ENCODE peak calls at places on chromosome 22, in seven cellular contexts. One of them, this sample, is unnamed.

GRCh38 chr22:49372530-49373288 is 455.0 kb downstream of the BRD1 start:
- DNase-seq in AG09319: no peak
- DNase-seq in mammary epithelial cell: no peak
- DNase-seq in heart right ventricle: no peak
- DNase-seq in progenitor cell of endocrine pancreas: no peak
- DNase-seq in left lung: no peak
- DNase-seq in H9: peak
- DNase-seq in this sample: no peak

GRCh38 chr22:46044718-46045458 is 67.9 kb upstream of the WNT7B start:
- DNase-seq in AG09319: no peak
- DNase-seq in mammary epithelial cell: no peak
- DNase-seq in heart right ventricle: no peak
- DNase-seq in progenitor cell of endocrine pancreas: peak
- DNase-seq in left lung: peak
- DNase-seq in H9: no peak
- DNase-seq in this sample: no peak

GRCh38 chr22:44181033-44181911 is 547 bp downstream of the PARVG start:
- DNase-seq in AG09319: no peak
- DNase-seq in mammary epithelial cell: no peak
- DNase-seq in heart right ventricle: no peak
- DNase-seq in progenitor cell of endocrine pancreas: no peak
- DNase-seq in left lung: peak
- DNase-seq in H9: no peak
- DNase-seq in this sample: no peak

GRCh38 chr22:29311468-29312217 is 3.9 kb downstream of the RASL10A start:
- DNase-seq in AG09319: no peak
- DNase-seq in mammary epithelial cell: no peak
- DNase-seq in heart right ventricle: peak
- DNase-seq in progenitor cell of endocrine pancreas: no peak
- DNase-seq in left lung: peak
- DNase-seq in H9: no peak
- DNase-seq in this sample: no peak

GRCh38 chr22:45298934-45299505 is 10.7 kb upstream of the FAM118A start:
- DNase-seq in AG09319: no peak
- DNase-seq in mammary epithelial cell: no peak
- DNase-seq in heart right ventricle: no peak
- DNase-seq in progenitor cell of endocrine pancreas: no peak
- DNase-seq in left lung: no peak
- DNase-seq in H9: peak
- DNase-seq in this sample: no peak

GRCh38 chr22:49186756-49187155 is 640.9 kb downstream of the BRD1 start:
- DNase-seq in AG09319: no peak
- DNase-seq in mammary epithelial cell: no peak
- DNase-seq in heart right ventricle: no peak
- DNase-seq in progenitor cell of endocrine pancreas: no peak
- DNase-seq in left lung: peak
- DNase-seq in H9: no peak
- DNase-seq in this sample: no peak

GRCh38 chr22:27593378-27593777 is 208.2 kb downstream of the MN1 start:
- DNase-seq in AG09319: no peak
- DNase-seq in mammary epithelial cell: no peak
- DNase-seq in heart right ventricle: no peak
- DNase-seq in progenitor cell of endocrine pancreas: no peak
- DNase-seq in left lung: no peak
- DNase-seq in H9: no peak
- DNase-seq in this sample: no peak

GRCh38 chr22:42617155-42617983 is 2.7 kb upstream of the POLDIP3 start:
- DNase-seq in AG09319: no peak
- DNase-seq in mammary epithelial cell: no peak
- DNase-seq in heart right ventricle: no peak
- DNase-seq in progenitor cell of endocrine pancreas: no peak
- DNase-seq in left lung: no peak
- DNase-seq in H9: peak
- DNase-seq in this sample: no peak

GRCh38 chr22:19498154-19498865 is 18.6 kb downstream of the CDC45 start:
- DNase-seq in AG09319: no peak
- DNase-seq in mammary epithelial cell: no peak
- DNase-seq in heart right ventricle: no peak
- DNase-seq in progenitor cell of endocrine pancreas: no peak
- DNase-seq in left lung: no peak
- DNase-seq in H9: no peak
- DNase-seq in this sample: no peak

GRCh38 chr22:29617922-29618629 is 14.6 kb downstream of the NF2 start:
- DNase-seq in AG09319: peak
- DNase-seq in mammary epithelial cell: peak
- DNase-seq in heart right ventricle: no peak
- DNase-seq in progenitor cell of endocrine pancreas: no peak
- DNase-seq in left lung: no peak
- DNase-seq in H9: no peak
- DNase-seq in this sample: peak

GRCh38 chr22:47715866-47716578 is 953.6 kb downstream of the TBC1D22A start:
- DNase-seq in AG09319: no peak
- DNase-seq in mammary epithelial cell: no peak
- DNase-seq in heart right ventricle: no peak
- DNase-seq in progenitor cell of endocrine pancreas: no peak
- DNase-seq in left lung: no peak
- DNase-seq in H9: no peak
- DNase-seq in this sample: no peak

GRCh38 chr22:46934746-46935491 is 172.5 kb downstream of the TBC1D22A start:
- DNase-seq in AG09319: peak
- DNase-seq in mammary epithelial cell: peak
- DNase-seq in heart right ventricle: no peak
- DNase-seq in progenitor cell of endocrine pancreas: no peak
- DNase-seq in left lung: no peak
- DNase-seq in H9: no peak
- DNase-seq in this sample: peak

GRCh38 chr22:39251762-39252460 is 7.1 kb upstream of the PDGFB start:
- DNase-seq in AG09319: no peak
- DNase-seq in mammary epithelial cell: no peak
- DNase-seq in heart right ventricle: no peak
- DNase-seq in progenitor cell of endocrine pancreas: no peak
- DNase-seq in left lung: no peak
- DNase-seq in H9: no peak
- DNase-seq in this sample: no peak

GRCh38 chr22:21998595-21999247 is 16.1 kb upstream of the TOP3B start:
- DNase-seq in AG09319: no peak
- DNase-seq in mammary epithelial cell: no peak
- DNase-seq in heart right ventricle: no peak
- DNase-seq in progenitor cell of endocrine pancreas: no peak
- DNase-seq in left lung: no peak
- DNase-seq in H9: no peak
- DNase-seq in this sample: no peak

DNA sequence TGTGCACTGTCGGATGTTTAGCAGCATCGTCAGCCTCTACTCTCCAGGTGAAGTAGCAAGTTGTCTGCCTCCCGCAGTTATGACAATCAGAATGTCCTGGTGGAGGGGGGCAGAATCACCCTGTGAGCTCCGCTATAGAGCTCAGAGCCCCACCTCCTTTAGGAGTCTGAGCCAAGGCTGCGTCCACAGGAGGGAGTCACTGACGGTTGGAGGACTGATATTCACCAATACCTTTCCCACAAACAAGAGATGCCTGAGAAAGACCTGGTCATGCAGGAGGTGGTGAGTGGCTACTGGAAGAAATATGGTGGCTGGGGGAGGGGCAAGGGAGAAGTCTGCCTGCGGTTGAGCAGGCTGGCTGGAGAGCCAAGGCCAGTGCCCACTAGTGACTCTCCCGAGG is 41.7 kb upstream of the ADA2 start:
- DNase-seq in AG09319: no peak
- DNase-seq in mammary epithelial cell: no peak
- DNase-seq in heart right ventricle: no peak
- DNase-seq in progenitor cell of endocrine pancreas: no peak
- DNase-seq in left lung: no peak
- DNase-seq in H9: peak
- DNase-seq in this sample: no peak
- TF ChIP-seq CTCF in AG09319: no peak
- TF ChIP-seq CTCF in mammary epithelial cell: no peak
- TF ChIP-seq CTCF in heart right ventricle: no peak
- TF ChIP-seq CTCF in progenitor cell of endocrine pancreas: no peak
- TF ChIP-seq CTCF in left lung: no peak
- TF ChIP-seq CTCF in H9: peak
- TF ChIP-seq CTCF in this sample: no peak

GRCh38 chr22:38104084-38104483 is 6.4 kb downstream of the BAIAP2L2 start:
- DNase-seq in AG09319: no peak
- DNase-seq in mammary epithelial cell: no peak
- DNase-seq in heart right ventricle: no peak
- DNase-seq in progenitor cell of endocrine pancreas: no peak
- DNase-seq in left lung: no peak
- DNase-seq in H9: no peak
- DNase-seq in this sample: peak
- TF ChIP-seq CTCF in AG09319: peak
- TF ChIP-seq CTCF in mammary epithelial cell: peak
- TF ChIP-seq CTCF in heart right ventricle: peak
- TF ChIP-seq CTCF in progenitor cell of endocrine pancreas: peak
- TF ChIP-seq CTCF in left lung: no peak
- TF ChIP-seq CTCF in H9: peak
- TF ChIP-seq CTCF in this sample: peak

DNA sequence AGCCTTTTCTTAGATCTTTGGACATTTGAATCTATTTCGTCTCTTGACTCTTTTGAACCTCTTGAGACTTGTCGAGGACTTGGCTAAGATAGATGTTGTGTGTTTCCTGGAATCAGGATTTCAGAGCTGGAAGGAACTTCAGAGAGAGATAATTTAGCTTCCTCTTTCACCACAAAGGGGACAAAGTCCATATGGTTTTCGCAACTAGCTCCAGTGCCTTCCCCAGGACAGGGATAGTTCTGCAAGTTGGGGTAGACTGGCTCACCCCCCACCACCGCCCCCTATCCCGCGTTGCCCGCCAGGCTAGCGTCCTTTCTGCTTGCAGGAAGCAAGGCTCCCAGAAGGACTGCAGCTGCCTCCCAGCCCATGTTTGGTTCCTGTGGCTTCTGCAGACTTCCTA is 75.7 kb upstream of the MYO18B start:
- DNase-seq in AG09319: no peak
- DNase-seq in mammary epithelial cell: no peak
- DNase-seq in heart right ventricle: peak
- DNase-seq in progenitor cell of endocrine pancreas: no peak
- DNase-seq in left lung: no peak
- DNase-seq in H9: peak
- DNase-seq in this sample: peak
- TF ChIP-seq CTCF in AG09319: no peak
- TF ChIP-seq CTCF in mammary epithelial cell: no peak
- TF ChIP-seq CTCF in heart right ventricle: no peak
- TF ChIP-seq CTCF in progenitor cell of endocrine pancreas: no peak
- TF ChIP-seq CTCF in left lung: no peak
- TF ChIP-seq CTCF in H9: no peak
- TF ChIP-seq CTCF in this sample: no peak

GRCh38 chr22:41367039-41367679 is 14.6 kb upstream of the TEF start:
- DNase-seq in AG09319: peak
- DNase-seq in mammary epithelial cell: peak
- DNase-seq in heart right ventricle: peak
- DNase-seq in progenitor cell of endocrine pancreas: no peak
- DNase-seq in left lung: peak
- DNase-seq in H9: peak
- DNase-seq in this sample: peak

GRCh38 chr22:41367680-41368542 is 13.8 kb upstream of the TEF start:
- DNase-seq in AG09319: peak
- DNase-seq in mammary epithelial cell: peak
- DNase-seq in heart right ventricle: peak
- DNase-seq in progenitor cell of endocrine pancreas: no peak
- DNase-seq in left lung: peak
- DNase-seq in H9: peak
- DNase-seq in this sample: peak

GRCh38 chr22:41369837-41370236 is 11.9 kb upstream of the TEF start:
- DNase-seq in AG09319: no peak
- DNase-seq in mammary epithelial cell: no peak
- DNase-seq in heart right ventricle: no peak
- DNase-seq in progenitor cell of endocrine pancreas: no peak
- DNase-seq in left lung: no peak
- DNase-seq in H9: no peak
- DNase-seq in this sample: no peak

GRCh38 chr22:41369089-41369745 is 12.5 kb upstream of the TEF start:
- DNase-seq in AG09319: no peak
- DNase-seq in mammary epithelial cell: no peak
- DNase-seq in heart right ventricle: no peak
- DNase-seq in progenitor cell of endocrine pancreas: no peak
- DNase-seq in left lung: peak
- DNase-seq in H9: no peak
- DNase-seq in this sample: no peak

GRCh38 chr22:41368543-41368817 is 13.3 kb upstream of the TEF start:
- DNase-seq in AG09319: no peak
- DNase-seq in mammary epithelial cell: no peak
- DNase-seq in heart right ventricle: no peak
- DNase-seq in progenitor cell of endocrine pancreas: no peak
- DNase-seq in left lung: peak
- DNase-seq in H9: no peak
- DNase-seq in this sample: no peak
- TF ChIP-seq CTCF in AG09319: no peak
- TF ChIP-seq CTCF in mammary epithelial cell: no peak
- TF ChIP-seq CTCF in heart right ventricle: no peak
- TF ChIP-seq CTCF in progenitor cell of endocrine pancreas: no peak
- TF ChIP-seq CTCF in left lung: no peak
- TF ChIP-seq CTCF in H9: no peak
- TF ChIP-seq CTCF in this sample: no peak

GRCh38 chr22:36182871-36183270 is 18.7 kb downstream of the APOL4 start:
- DNase-seq in AG09319: no peak
- DNase-seq in mammary epithelial cell: no peak
- DNase-seq in heart right ventricle: no peak
- DNase-seq in progenitor cell of endocrine pancreas: no peak
- DNase-seq in left lung: no peak
- DNase-seq in H9: no peak
- DNase-seq in this sample: peak

GRCh38 chr22:36183446-36183845 is 18.2 kb downstream of the APOL4 start:
- DNase-seq in AG09319: no peak
- DNase-seq in mammary epithelial cell: no peak
- DNase-seq in heart right ventricle: no peak
- DNase-seq in progenitor cell of endocrine pancreas: no peak
- DNase-seq in left lung: no peak
- DNase-seq in H9: no peak
- DNase-seq in this sample: no peak

GRCh38 chr22:36184433-36185035 is 17.1 kb downstream of the APOL4 start:
- DNase-seq in AG09319: no peak
- DNase-seq in mammary epithelial cell: no peak
- DNase-seq in heart right ventricle: no peak
- DNase-seq in progenitor cell of endocrine pancreas: no peak
- DNase-seq in left lung: no peak
- DNase-seq in H9: no peak
- DNase-seq in this sample: peak

GRCh38 chr22:36182056-36182455 is 19.6 kb downstream of the APOL4 start:
- DNase-seq in AG09319: no peak
- DNase-seq in mammary epithelial cell: no peak
- DNase-seq in heart right ventricle: no peak
- DNase-seq in progenitor cell of endocrine pancreas: no peak
- DNase-seq in left lung: no peak
- DNase-seq in H9: no peak
- DNase-seq in this sample: peak

GRCh38 chr22:36185828-36186624 is 15.6 kb downstream of the APOL4 start:
- DNase-seq in AG09319: no peak
- DNase-seq in mammary epithelial cell: no peak
- DNase-seq in heart right ventricle: no peak
- DNase-seq in progenitor cell of endocrine pancreas: no peak
- DNase-seq in left lung: no peak
- DNase-seq in H9: no peak
- DNase-seq in this sample: no peak
- TF ChIP-seq CTCF in AG09319: no peak
- TF ChIP-seq CTCF in mammary epithelial cell: no peak
- TF ChIP-seq CTCF in heart right ventricle: no peak
- TF ChIP-seq CTCF in progenitor cell of endocrine pancreas: no peak
- TF ChIP-seq CTCF in left lung: no peak
- TF ChIP-seq CTCF in H9: peak
- TF ChIP-seq CTCF in this sample: no peak